ENCODE peak calls at places on chromosomes 11 and 22, in four cellular contexts. One of them, this sample, is unnamed.

GRCh38 chr11:64251986-64252837 is 882 bp downstream of the PLCB3 start:
- DNase-seq in WTC11: peak; percentile 67
- DNase-seq in HCT116: no peak
- DNase-seq in EL: peak; percentile 69
- DNase-seq in this sample: peak; percentile 58

GRCh38 chr11:68545347-68545746 is 84.8 kb downstream of the PPP6R3 start:
- DNase-seq in WTC11: no peak
- DNase-seq in HCT116: no peak
- DNase-seq in EL: no peak
- DNase-seq in this sample: no peak

GRCh38 chr11:131691558-131692041 is 321.2 kb downstream of the NTM start:
- DNase-seq in WTC11: peak; percentile 72
- DNase-seq in HCT116: no peak
- DNase-seq in EL: peak; percentile 27
- DNase-seq in this sample: peak; percentile 39

GRCh38 chr11:112004389-112004788 is 20.8 kb upstream of the DLAT start:
- DNase-seq in WTC11: peak; percentile 55
- DNase-seq in HCT116: peak; percentile 10
- DNase-seq in EL: peak; percentile 8
- DNase-seq in this sample: no peak

GRCh38 chr22:50199836-50200332 is 927 bp upstream of the SELENOO start:
- DNase-seq in WTC11: peak; percentile 73
- DNase-seq in HCT116: no peak
- DNase-seq in EL: no peak
- DNase-seq in this sample: no peak

GRCh38 chr22:45878901-45879551 is 97.9 kb downstream of the WNT7B start:
- DNase-seq in WTC11: no peak
- DNase-seq in HCT116: no peak
- DNase-seq in EL: no peak
- DNase-seq in this sample: no peak

GRCh38 chr11:64250875-64251721 is at the start of gene PLCB3:
- DNase-seq in WTC11: peak; percentile 78
- DNase-seq in HCT116: no peak
- DNase-seq in EL: peak; percentile 55
- DNase-seq in this sample: peak; percentile 57

GRCh38 chr11:21263026-21263425 is 593.6 kb downstream of the NELL1 start:
- DNase-seq in WTC11: no peak
- DNase-seq in HCT116: no peak
- DNase-seq in EL: no peak
- DNase-seq in this sample: no peak

GRCh38 chr22:32538516-32538915 is 63.9 kb downstream of the FBXO7 start:
- DNase-seq in WTC11: no peak
- DNase-seq in HCT116: no peak
- DNase-seq in EL: no peak
- DNase-seq in this sample: no peak

GRCh38 chr11:11621881-11622706 is at the start of gene GALNT18:
- DNase-seq in WTC11: peak; percentile 93
- DNase-seq in HCT116: peak; percentile 81
- DNase-seq in EL: peak; percentile 91
- DNase-seq in this sample: peak; percentile 78

GRCh38 chr22:37533995-37534394 is 14.8 kb upstream of the CARD10 start:
- DNase-seq in WTC11: no peak
- DNase-seq in HCT116: peak; percentile 34
- DNase-seq in EL: peak; percentile 73
- DNase-seq in this sample: no peak